ENCODE peak calls at places on chromosome 18, in six cellular contexts. One of them, this sample, is unnamed.

GRCh38 chr18:61891874-61892273 is 933 bp downstream of the RNF152 start:
- DNase-seq in adrenal gland: no peak
- DNase-seq in uterus: no peak
- DNase-seq in tibial nerve: no peak
- DNase-seq in heart left ventricle: no peak
- DNase-seq in esophagus squamous epithelium: no peak
- DNase-seq in this sample: no peak

GRCh38 chr18:63022429-63023022 is 297.0 kb downstream of the BCL2 start:
- DNase-seq in adrenal gland: no peak
- DNase-seq in uterus: no peak
- DNase-seq in tibial nerve: no peak
- DNase-seq in heart left ventricle: no peak
- DNase-seq in esophagus squamous epithelium: no peak
- DNase-seq in this sample: no peak

GRCh38 chr18:41165625-41166024 is 789.4 kb upstream of the PIK3C3 start:
- DNase-seq in adrenal gland: no peak
- DNase-seq in uterus: no peak
- DNase-seq in tibial nerve: no peak
- DNase-seq in heart left ventricle: no peak
- DNase-seq in esophagus squamous epithelium: no peak
- DNase-seq in this sample: no peak

GRCh38 chr18:25349131-25349925 is 2.6 kb downstream of the ZNF521 start:
- DNase-seq in adrenal gland: peak
- DNase-seq in uterus: peak
- DNase-seq in tibial nerve: no peak
- DNase-seq in heart left ventricle: peak
- DNase-seq in esophagus squamous epithelium: no peak
- DNase-seq in this sample: no peak

GRCh38 chr18:26771524-26771923 is 94.0 kb downstream of the AQP4 start:
- DNase-seq in adrenal gland: peak
- DNase-seq in uterus: no peak
- DNase-seq in tibial nerve: no peak
- DNase-seq in heart left ventricle: no peak
- DNase-seq in esophagus squamous epithelium: no peak
- DNase-seq in this sample: no peak

GRCh38 chr18:63844254-63844653 is 43.3 kb upstream of the SERPINB2 start:
- DNase-seq in adrenal gland: no peak
- DNase-seq in uterus: no peak
- DNase-seq in tibial nerve: no peak
- DNase-seq in heart left ventricle: no peak
- DNase-seq in esophagus squamous epithelium: no peak
- DNase-seq in this sample: no peak

GRCh38 chr18:12376718-12377555 is at the start of gene AFG3L2:
- DNase-seq in adrenal gland: peak
- DNase-seq in uterus: peak
- DNase-seq in tibial nerve: peak
- DNase-seq in heart left ventricle: peak
- DNase-seq in esophagus squamous epithelium: peak
- DNase-seq in this sample: peak

GRCh38 chr18:37889963-37890362 is 324.4 kb upstream of the CELF4 start:
- DNase-seq in adrenal gland: no peak
- DNase-seq in uterus: no peak
- DNase-seq in tibial nerve: no peak
- DNase-seq in heart left ventricle: no peak
- DNase-seq in esophagus squamous epithelium: no peak
- DNase-seq in this sample: no peak

GRCh38 chr18:58549814-58550339 is 79.0 kb downstream of the ALPK2 start:
- DNase-seq in adrenal gland: no peak
- DNase-seq in uterus: no peak
- DNase-seq in tibial nerve: no peak
- DNase-seq in heart left ventricle: no peak
- DNase-seq in esophagus squamous epithelium: no peak
- DNase-seq in this sample: no peak

GRCh38 chr18:76562286-76562840 is 67.3 kb upstream of the ZNF516 start:
- DNase-seq in adrenal gland: no peak
- DNase-seq in uterus: no peak
- DNase-seq in tibial nerve: no peak
- DNase-seq in heart left ventricle: no peak
- DNase-seq in esophagus squamous epithelium: no peak
- DNase-seq in this sample: no peak

GRCh38 chr18:34028341-34028740 is 196.4 kb downstream of the NOL4 start:
- DNase-seq in adrenal gland: no peak
- DNase-seq in uterus: no peak
- DNase-seq in tibial nerve: no peak
- DNase-seq in heart left ventricle: no peak
- DNase-seq in esophagus squamous epithelium: no peak
- DNase-seq in this sample: no peak

DNA sequence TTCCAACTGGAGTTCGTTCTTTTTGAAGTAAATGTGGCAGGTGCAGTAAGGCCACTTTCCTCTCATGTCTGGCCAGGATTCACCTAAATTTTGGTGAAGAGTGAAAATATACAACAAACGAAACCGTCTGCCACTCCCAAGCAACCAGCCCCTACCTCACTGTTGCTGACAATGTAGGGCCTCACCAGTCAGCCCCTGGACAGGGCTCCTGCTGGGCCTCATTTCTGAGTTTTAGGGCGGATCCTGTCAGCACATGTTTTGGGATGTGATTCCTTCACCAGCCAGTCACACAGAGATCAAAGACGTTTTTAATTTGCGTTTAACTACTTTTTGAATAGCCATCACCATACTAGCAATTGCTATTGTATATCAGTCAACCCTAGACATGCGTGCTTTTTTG is 185.0 kb downstream of the WDR7 start:
- DNase-seq in adrenal gland: no peak
- DNase-seq in uterus: no peak
- DNase-seq in tibial nerve: no peak
- DNase-seq in heart left ventricle: no peak
- DNase-seq in esophagus squamous epithelium: no peak
- DNase-seq in this sample: no peak
- TF ChIP-seq CTCF in adrenal gland: no peak
- TF ChIP-seq CTCF in uterus: no peak
- TF ChIP-seq CTCF in tibial nerve: no peak
- TF ChIP-seq CTCF in heart left ventricle: no peak
- TF ChIP-seq CTCF in esophagus squamous epithelium: no peak
- TF ChIP-seq CTCF in this sample: no peak

GRCh38 chr18:23631312-23631711 is 31.4 kb downstream of the ANKRD29 start:
- DNase-seq in adrenal gland: no peak
- DNase-seq in uterus: no peak
- DNase-seq in tibial nerve: no peak
- DNase-seq in heart left ventricle: no peak
- DNase-seq in esophagus squamous epithelium: no peak
- DNase-seq in this sample: no peak

GRCh38 chr18:23631746-23632145 is 31.0 kb downstream of the ANKRD29 start:
- DNase-seq in adrenal gland: no peak
- DNase-seq in uterus: no peak
- DNase-seq in tibial nerve: no peak
- DNase-seq in heart left ventricle: no peak
- DNase-seq in esophagus squamous epithelium: no peak
- DNase-seq in this sample: no peak

GRCh38 chr18:23627325-23627724 is 35.4 kb downstream of the ANKRD29 start:
- DNase-seq in adrenal gland: no peak
- DNase-seq in uterus: no peak
- DNase-seq in tibial nerve: no peak
- DNase-seq in heart left ventricle: no peak
- DNase-seq in esophagus squamous epithelium: no peak
- DNase-seq in this sample: no peak

GRCh38 chr18:23627964-23628363 is 34.7 kb downstream of the ANKRD29 start:
- DNase-seq in adrenal gland: no peak
- DNase-seq in uterus: no peak
- DNase-seq in tibial nerve: no peak
- DNase-seq in heart left ventricle: no peak
- DNase-seq in esophagus squamous epithelium: no peak
- DNase-seq in this sample: no peak

DNA sequence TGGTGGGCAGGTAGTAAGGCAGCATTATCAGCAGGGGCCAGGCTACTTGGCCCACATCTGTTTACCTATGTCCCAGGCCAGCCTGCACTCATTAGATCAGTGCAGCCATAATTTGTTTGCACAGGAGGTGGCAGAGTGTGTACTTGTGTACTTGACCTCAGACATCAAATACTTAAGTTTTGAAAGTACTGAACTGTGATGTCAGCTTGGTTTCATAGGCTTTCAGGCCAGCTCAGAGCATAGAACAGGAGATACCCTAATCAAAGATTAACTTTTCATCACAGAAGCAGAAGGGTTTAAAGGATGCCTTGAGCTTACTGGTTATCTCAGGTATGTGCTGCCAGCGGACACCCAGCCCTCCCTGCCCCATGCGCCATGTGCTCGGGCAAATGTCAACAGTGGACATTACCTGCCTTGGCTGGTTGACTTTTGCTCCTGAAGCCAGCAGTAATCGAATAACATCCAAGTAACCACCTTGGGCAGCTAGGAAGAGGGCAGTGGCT is 33.2 kb downstream of the ANKRD29 start:
- DNase-seq in adrenal gland: no peak
- DNase-seq in uterus: no peak
- DNase-seq in tibial nerve: no peak
- DNase-seq in heart left ventricle: no peak
- DNase-seq in esophagus squamous epithelium: no peak
- DNase-seq in this sample: no peak
- TF ChIP-seq CTCF in adrenal gland: no peak
- TF ChIP-seq CTCF in uterus: no peak
- TF ChIP-seq CTCF in tibial nerve: no peak
- TF ChIP-seq CTCF in heart left ventricle: no peak
- TF ChIP-seq CTCF in esophagus squamous epithelium: no peak
- TF ChIP-seq CTCF in this sample: no peak

GRCh38 chr18:43383031-43383430 is 105.7 kb upstream of the SYT4 start:
- DNase-seq in adrenal gland: no peak
- DNase-seq in uterus: no peak
- DNase-seq in tibial nerve: no peak
- DNase-seq in heart left ventricle: no peak
- DNase-seq in esophagus squamous epithelium: no peak
- DNase-seq in this sample: no peak

GRCh38 chr18:43380098-43380672 is 102.9 kb upstream of the SYT4 start:
- DNase-seq in adrenal gland: no peak
- DNase-seq in uterus: no peak
- DNase-seq in tibial nerve: no peak
- DNase-seq in heart left ventricle: no peak
- DNase-seq in esophagus squamous epithelium: no peak
- DNase-seq in this sample: no peak
- TF ChIP-seq CTCF in adrenal gland: no peak
- TF ChIP-seq CTCF in uterus: no peak
- TF ChIP-seq CTCF in tibial nerve: no peak
- TF ChIP-seq CTCF in heart left ventricle: no peak
- TF ChIP-seq CTCF in esophagus squamous epithelium: no peak
- TF ChIP-seq CTCF in this sample: no peak

DNA sequence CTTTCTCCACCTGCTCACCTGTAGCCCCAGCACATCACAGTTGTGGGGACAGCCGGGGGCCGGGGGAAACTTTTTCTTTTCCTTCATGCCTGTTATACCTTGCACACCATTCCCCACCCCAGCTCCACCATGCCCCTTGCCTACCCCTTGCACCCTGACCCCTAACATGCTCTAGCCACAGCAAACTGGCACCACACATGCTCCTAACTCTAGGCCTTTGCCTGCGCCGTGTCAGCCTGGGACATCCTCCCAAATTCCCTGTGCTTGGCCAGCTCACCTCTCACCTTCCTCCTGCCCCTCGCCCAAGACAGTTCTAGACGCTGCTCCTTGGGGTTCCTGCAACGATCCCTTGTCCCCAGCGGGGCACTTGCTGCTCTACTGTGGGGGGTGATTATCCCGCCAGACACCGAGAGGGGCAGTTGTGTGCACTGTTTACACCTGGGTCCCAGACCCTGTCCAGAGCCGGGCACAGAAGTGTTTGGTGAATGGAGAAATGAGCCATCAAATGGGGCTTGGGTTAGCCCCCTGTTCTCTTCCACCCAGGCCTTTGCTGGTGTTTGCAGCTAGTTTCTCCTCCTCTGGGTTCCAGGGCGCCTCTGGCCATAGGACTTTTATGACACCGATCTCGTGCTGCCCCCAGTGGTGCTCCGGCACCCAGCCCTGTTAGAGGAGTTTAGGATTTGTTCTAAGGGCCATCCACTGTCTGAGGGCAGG is 129.8 kb downstream of the CTIF start:
- DNase-seq in adrenal gland: peak
- DNase-seq in uterus: no peak
- DNase-seq in tibial nerve: no peak
- DNase-seq in heart left ventricle: no peak
- DNase-seq in esophagus squamous epithelium: no peak
- DNase-seq in this sample: peak
- TF ChIP-seq CTCF in adrenal gland: no peak
- TF ChIP-seq CTCF in uterus: no peak
- TF ChIP-seq CTCF in tibial nerve: no peak
- TF ChIP-seq CTCF in heart left ventricle: no peak
- TF ChIP-seq CTCF in esophagus squamous epithelium: no peak
- TF ChIP-seq CTCF in this sample: no peak

This sample was measured in mesothelial cell of epicardium.